ENCODE peak calls at places on chromosomes 6 and 20, in eight cellular contexts. L is ELR; H is activated T-helper 1 cell treated with anti-CD3 and anti-CD28 coated beads, Interleukin-2, amount 50 U/mL, for 16 hours; G is fibroblast of gingiva; W is colonic mucosa; S is DMS153; E is KBM-7; Z is activated naive CD4-positive, alpha-beta T cell. O is an unnamed sample.

GRCh38 chr6:132298344-132298949 is 102.8 kb downstream of the MOXD1 start:
- DNase-seq in L (peak), H (no peak), G (peak), W (peak), S (peak), E (peak), Z (no peak), O (peak)

GRCh38 chr6:136751478-136751956 is 40.8 kb downstream of the MAP3K5 start:
- DNase-seq in L (no peak), H (no peak), G (peak), W (peak), S (no peak), E (peak), Z (no peak), O (no peak)

GRCh38 chr6:105601541-105602174 is 198.8 kb upstream of the PREP start:
- DNase-seq in L (peak), H (peak), G (peak), W (peak), S (no peak), E (no peak), Z (no peak), O (peak)

GRCh38 chr6:37182736-37183590 is 13.0 kb downstream of the PIM1 start:
- DNase-seq in L (no peak), H (peak), G (no peak), W (no peak), S (no peak), E (peak), Z (peak), O (peak)

GRCh38 chr20:46065006-46065405 is 24.8 kb downstream of the NCOA5 start:
- DNase-seq in L (no peak), H (no peak), G (no peak), W (no peak), S (no peak), E (no peak), Z (no peak), O (no peak)

GRCh38 chr6:86016567-86016966 is 373.9 kb upstream of the SYNCRIP start:
- DNase-seq in L (no peak), H (no peak), G (no peak), W (no peak), S (no peak), E (no peak), Z (no peak), O (no peak)

GRCh38 chr6:42118162-42119001 is 24.0 kb downstream of the C6orf132 start:
- DNase-seq in L (peak), H (no peak), G (peak), W (peak), S (no peak), E (no peak), Z (no peak), O (peak)

GRCh38 chr6:31140643-31141042 is 1.8 kb upstream of the PSORS1C2 start:
- DNase-seq in L (no peak), H (no peak), G (no peak), W (no peak), S (no peak), E (no peak), Z (no peak), O (no peak)

GRCh38 chr20:43916073-43916874 is 1.6 kb downstream of the TOX2 start:
- DNase-seq in L (peak), H (no peak), G (peak), W (no peak), S (no peak), E (no peak), Z (no peak), O (no peak)

GRCh38 chr6:15322781-15323536 is 77.1 kb downstream of the JARID2 start:
- DNase-seq in L (peak), H (no peak), G (peak), W (peak), S (no peak), E (no peak), Z (no peak), O (peak)

GRCh38 chr20:22522701-22523100 is 61.7 kb downstream of the FOXA2 start:
- DNase-seq in L (no peak), H (no peak), G (no peak), W (no peak), S (no peak), E (no peak), Z (no peak), O (no peak)

GRCh38 chr6:78492351-78493010 is 374.9 kb upstream of the IRAK1BP1 start:
- DNase-seq in L (peak), H (no peak), G (peak), W (no peak), S (no peak), E (no peak), Z (no peak), O (no peak)

GRCh38 chr6:1606533-1607235 is 3.0 kb upstream of the FOXC1 start:
- DNase-seq in L (no peak), H (no peak), G (no peak), W (no peak), S (no peak), E (no peak), Z (no peak), O (no peak)

GRCh38 chr6:71392286-71392685 is 103.7 kb downstream of the OGFRL1 start:
- DNase-seq in L (peak), H (no peak), G (no peak), W (no peak), S (no peak), E (no peak), Z (no peak), O (no peak)

GRCh38 chr6:219641-220198 is 72.6 kb upstream of the DUSP22 start:
- DNase-seq in L (peak), H (no peak), G (peak), W (no peak), S (no peak), E (peak), Z (no peak), O (peak)

GRCh38 chr6:14732845-14733757 is 512.8 kb upstream of the JARID2 start:
- DNase-seq in L (peak), H (peak), G (no peak), W (no peak), S (no peak), E (no peak), Z (no peak), O (no peak)

GRCh38 chr6:46175446-46175845 is 4.7 kb upstream of the ENPP5 start:
- DNase-seq in L (no peak), H (no peak), G (no peak), W (no peak), S (no peak), E (no peak), Z (no peak), O (no peak)

GRCh38 chr6:17470209-17470952 is 77.0 kb downstream of the CAP2 start:
- DNase-seq in L (no peak), H (no peak), G (peak), W (no peak), S (no peak), E (no peak), Z (no peak), O (no peak)

GRCh38 chr6:15183979-15184378 is 61.9 kb upstream of the JARID2 start:
- DNase-seq in L (no peak), H (peak), G (no peak), W (no peak), S (no peak), E (no peak), Z (no peak), O (no peak)

GRCh38 chr6:446418-447366 is 55.1 kb downstream of the IRF4 start:
- DNase-seq in L (no peak), H (peak), G (no peak), W (no peak), S (no peak), E (peak), Z (peak), O (no peak)

GRCh38 chr6:140736227-140736626 is 1361.8 kb upstream of the CITED2 start:
- DNase-seq in L (no peak), H (no peak), G (peak), W (no peak), S (no peak), E (no peak), Z (no peak), O (no peak)

GRCh38 chr6:33116881-33117711 is 41.3 kb downstream of the HLA-DPB1 start:
- DNase-seq in L (peak), H (no peak), G (no peak), W (no peak), S (no peak), E (no peak), Z (no peak), O (no peak)

GRCh38 chr20:49508435-49509199 is 26.1 kb upstream of the KCNB1 start:
- DNase-seq in L (peak), H (no peak), G (peak), W (no peak), S (peak), E (peak), Z (no peak), O (no peak)

GRCh38 chr20:63578224-63579016 is 4.4 kb upstream of the HELZ2 start:
- DNase-seq in L (no peak), H (no peak), G (no peak), W (no peak), S (no peak), E (no peak), Z (no peak), O (no peak)

GRCh38 chr6:24922174-24922573 is 13.6 kb downstream of the RIPOR2 start:
- DNase-seq in L (no peak), H (no peak), G (no peak), W (no peak), S (no peak), E (no peak), Z (no peak), O (no peak)

GRCh38 chr20:25177890-25178321 is 17.6 kb upstream of the ENTPD6 start:
- DNase-seq in L (peak), H (no peak), G (no peak), W (no peak), S (no peak), E (no peak), Z (no peak), O (peak)

GRCh38 chr6:94902974-94903628 is 674.2 kb upstream of the MANEA start:
- DNase-seq in L (no peak), H (no peak), G (no peak), W (no peak), S (no peak), E (no peak), Z (no peak), O (no peak)

GRCh38 chr20:13436530-13436929 is 202.2 kb downstream of the TASP1 start:
- DNase-seq in L (no peak), H (no peak), G (no peak), W (no peak), S (no peak), E (no peak), Z (no peak), O (no peak)

GRCh38 chr20:38222231-38222922 is 38.2 kb downstream of the KIAA1755 start:
- DNase-seq in L (peak), H (peak), G (peak), W (peak), S (no peak), E (peak), Z (peak), O (peak)

GRCh38 chr6:72788188-72788587 is 166.3 kb downstream of the KCNQ5 start:
- DNase-seq in L (peak), H (no peak), G (peak), W (no peak), S (no peak), E (no peak), Z (no peak), O (no peak)

GRCh38 chr6:16576391-16577368 is 184.6 kb downstream of the ATXN1 start:
- DNase-seq in L (no peak), H (no peak), G (no peak), W (peak), S (no peak), E (peak), Z (no peak), O (no peak)

GRCh38 chr6:142781124-142781523 is 163.9 kb downstream of the HIVEP2 start:
- DNase-seq in L (no peak), H (no peak), G (no peak), W (no peak), S (no peak), E (no peak), Z (no peak), O (no peak)

GRCh38 chr6:47759364-47759763 is 22.5 kb upstream of the OPN5 start:
- DNase-seq in L (peak), H (no peak), G (no peak), W (no peak), S (no peak), E (no peak), Z (no peak), O (no peak)

GRCh38 chr20:59743767-59744485 is 139.6 kb downstream of the PHACTR3 start:
- DNase-seq in L (no peak), H (no peak), G (no peak), W (peak), S (no peak), E (no peak), Z (no peak), O (no peak)

GRCh38 chr20:58673119-58673518 is 19.5 kb upstream of the NPEPL1 start:
- DNase-seq in L (no peak), H (no peak), G (no peak), W (no peak), S (no peak), E (no peak), Z (no peak), O (no peak)

GRCh38 chr6:169208011-169208410 is 45.6 kb downstream of the THBS2 start:
- DNase-seq in L (no peak), H (no peak), G (no peak), W (no peak), S (no peak), E (peak), Z (no peak), O (no peak)